ENCODE peak calls at places on chromosomes 3 and 15, in six cellular contexts. K, E, D, X, R and W are unnamed samples.

GRCh38 chr3:119359476-119359998 is 65.4 kb downstream of the ARHGAP31 start:
- DNase-seq in R (no peak), X (no peak), D (no peak), K (no peak), E (no peak), W (no peak)

GRCh38 chr3:11563749-11564148 is 80.0 kb downstream of the VGLL4 start:
- DNase-seq in E (no peak), R (no peak), K (no peak), X (no peak), D (no peak), W (peak; percentile 12)

GRCh38 chr3:134650431-134651346 is at the start of gene KY:
- DNase-seq in D (peak; percentile 34), X (no peak), R (peak; percentile 68), K (no peak), E (peak; percentile 77), W (peak; percentile 55)

GRCh38 chr3:64680334-64680733 is 7.5 kb downstream of the ADAMTS9 start:
- DNase-seq in D (no peak), E (no peak), X (no peak), R (no peak), K (no peak), W (no peak)

GRCh38 chr15:58510715-58511465 is 79.1 kb downstream of the LIPC start:
- DNase-seq in K (no peak), R (no peak), D (no peak), E (no peak), X (no peak), W (no peak)

GRCh38 chr15:65006876-65007275 is 17.2 kb upstream of the SPG21 start:
- DNase-seq in D (no peak), E (no peak), K (no peak), R (no peak), X (no peak), W (no peak)

GRCh38 chr3:56633602-56634371 is 49.3 kb downstream of the TASOR start:
- DNase-seq in E (no peak), D (no peak), R (no peak), K (no peak), X (no peak), W (no peak)

GRCh38 chr3:174863488-174863887 is 4.4 kb downstream of the NAALADL2 start:
- DNase-seq in R (no peak), E (peak; percentile 5), K (no peak), D (no peak), X (no peak), W (no peak)

GRCh38 chr3:104198136-104198535 is 1168.6 kb upstream of the ALCAM start:
- DNase-seq in X (no peak), R (no peak), E (no peak), K (no peak), D (no peak), W (no peak)

GRCh38 chr3:177106184-177106583 is 91.1 kb downstream of the TBL1XR1 start:
- DNase-seq in E (no peak), K (no peak), X (no peak), D (no peak), R (no peak), W (no peak)